ENCODE peak calls at places on chromosome 3, in seven cellular contexts. A is nephron progenitor cell, I is astrocyte of the spinal cord, W is cardiac fibroblast, P is AG09309, F is upper lobe of left lung, C is HFF-Myc. H is an unnamed sample.

GRCh38 chr3:45020534-45020933 is 5.6 kb upstream of the CLEC3B start:
- DNase-seq in A (no peak), I (no peak), W (no peak), P (no peak), F (no peak), C (no peak), H (no peak)

GRCh38 chr3:174937488-174937887 is 78.4 kb downstream of the NAALADL2 start:
- DNase-seq in A (no peak), I (peak; percentile 48), W (no peak), P (peak; percentile 55), F (no peak), C (no peak), H (no peak)

GRCh38 chr3:49172616-49173041 is 1.2 kb downstream of the KLHDC8B start:
- DNase-seq in A (no peak), I (no peak), W (no peak), P (no peak), F (peak; percentile 76), C (no peak), H (no peak)

GRCh38 chr3:34212671-34213070 is 414.2 kb downstream of the PDCD6IP start:
- DNase-seq in A (no peak), I (peak; percentile 69), W (peak; percentile 52), P (peak; percentile 8), F (no peak), C (no peak), H (no peak)

GRCh38 chr3:172517859-172518466 is 5.3 kb downstream of the TNFSF10 start:
- DNase-seq in A (no peak), I (no peak), W (no peak), P (no peak), F (no peak), C (no peak), H (no peak)

GRCh38 chr3:106359692-106360091 is 490.9 kb upstream of the CBLB start:
- DNase-seq in A (no peak), I (no peak), W (no peak), P (no peak), F (no peak), C (no peak), H (no peak)

GRCh38 chr3:71191031-71191482 is 392.5 kb downstream of the FOXP1 start:
- DNase-seq in A (no peak), I (no peak), W (no peak), P (no peak), F (no peak), C (no peak), H (no peak)

GRCh38 chr3:52247455-52248164 is 2.1 kb downstream of the PPM1M start:
- DNase-seq in A (no peak), I (no peak), W (no peak), P (no peak), F (no peak), C (no peak), H (no peak)

GRCh38 chr3:146523536-146523935 is 20.9 kb downstream of the PLSCR1 start:
- DNase-seq in A (no peak), I (no peak), W (no peak), P (no peak), F (no peak), C (no peak), H (no peak)

GRCh38 chr3:105598047-105598796 is 231.5 kb downstream of the ALCAM start:
- DNase-seq in A (no peak), I (peak; percentile 91), W (peak; percentile 93), P (peak; percentile 77), F (no peak), C (peak; percentile 70), H (no peak)

GRCh38 chr3:150488867-150489266 is 57.4 kb downstream of the SERP1 start:
- DNase-seq in A (no peak), I (no peak), W (no peak), P (no peak), F (no peak), C (no peak), H (no peak)

GRCh38 chr3:122907471-122907870 is 112.6 kb downstream of the SLC49A4 start:
- DNase-seq in A (no peak), I (no peak), W (no peak), P (no peak), F (no peak), C (no peak), H (no peak)

GRCh38 chr3:114121996-114122709 is 56.7 kb downstream of the DRD3 start:
- DNase-seq in A (no peak), I (peak; percentile 70), W (peak; percentile 77), P (no peak), F (no peak), C (no peak), H (no peak)

GRCh38 chr3:63753567-63753966 is 65.5 kb upstream of the C3orf49 start:
- DNase-seq in A (peak; percentile 19), I (peak; percentile 32), W (peak; percentile 21), P (no peak), F (no peak), C (no peak), H (no peak)

GRCh38 chr3:2250783-2251182 is 152.1 kb downstream of the CNTN4 start:
- DNase-seq in A (no peak), I (no peak), W (no peak), P (no peak), F (no peak), C (no peak), H (no peak)

GRCh38 chr3:39445927-39446326 is 21.6 kb upstream of the MOBP start:
- DNase-seq in A (no peak), I (no peak), W (no peak), P (no peak), F (no peak), C (no peak), H (no peak)

GRCh38 chr3:134250717-134251220 is at the start of gene RYK:
- DNase-seq in A (peak; percentile 84), I (peak; percentile 74), W (peak; percentile 76), P (no peak), F (peak; percentile 97), C (no peak), H (peak; percentile 58)

GRCh38 chr3:134251731-134252391 is 1.2 kb upstream of the RYK start:
- DNase-seq in A (peak; percentile 12), I (no peak), W (peak; percentile 38), P (no peak), F (peak; percentile 75), C (no peak), H (no peak)

GRCh38 chr3:134252766-134253165 is 2.1 kb upstream of the RYK start:
- DNase-seq in A (no peak), I (no peak), W (no peak), P (no peak), F (no peak), C (no peak), H (no peak)

GRCh38 chr3:134249935-134250716 is 533 bp downstream of the RYK start:
- DNase-seq in A (peak; percentile 78), I (peak; percentile 25), W (peak; percentile 45), P (no peak), F (peak; percentile 94), C (no peak), H (no peak)

GRCh38 chr3:134249442-134249841 is 1.2 kb downstream of the RYK start:
- DNase-seq in A (no peak), I (peak; percentile 22), W (no peak), P (no peak), F (no peak), C (no peak), H (no peak)
- TF ChIP-seq CTCF in A (no peak), I (no peak), W (no peak), P (no peak), F (no peak), C (no peak), H (no peak)

DNA sequence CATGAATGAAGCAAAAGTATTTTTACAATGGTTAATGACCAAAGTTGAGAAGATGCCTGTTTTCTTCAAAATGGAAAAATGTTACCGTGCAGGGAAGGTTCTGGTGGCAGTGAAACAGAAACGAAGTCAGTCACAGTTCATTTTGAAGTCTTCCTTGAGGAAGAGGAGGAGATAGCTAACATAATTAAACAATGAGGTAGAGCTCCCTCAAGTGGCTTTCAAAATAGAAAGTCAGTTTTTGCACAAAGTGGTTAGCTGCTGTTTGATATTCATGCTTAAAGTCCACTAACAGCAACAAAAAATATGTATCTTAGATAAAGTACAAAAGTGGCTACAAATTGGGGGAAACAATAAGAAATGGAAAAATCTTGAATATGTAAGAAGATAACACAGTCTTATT is 87.3 kb downstream of the TFG start:
- DNase-seq in A (no peak), I (peak; percentile 53), W (peak; percentile 56), P (no peak), F (no peak), C (no peak), H (no peak)
- TF ChIP-seq CTCF in A (no peak), I (peak; percentile 42), W (peak; percentile 20), P (peak; percentile 41), F (no peak), C (peak; percentile 30), H (no peak)

DNA sequence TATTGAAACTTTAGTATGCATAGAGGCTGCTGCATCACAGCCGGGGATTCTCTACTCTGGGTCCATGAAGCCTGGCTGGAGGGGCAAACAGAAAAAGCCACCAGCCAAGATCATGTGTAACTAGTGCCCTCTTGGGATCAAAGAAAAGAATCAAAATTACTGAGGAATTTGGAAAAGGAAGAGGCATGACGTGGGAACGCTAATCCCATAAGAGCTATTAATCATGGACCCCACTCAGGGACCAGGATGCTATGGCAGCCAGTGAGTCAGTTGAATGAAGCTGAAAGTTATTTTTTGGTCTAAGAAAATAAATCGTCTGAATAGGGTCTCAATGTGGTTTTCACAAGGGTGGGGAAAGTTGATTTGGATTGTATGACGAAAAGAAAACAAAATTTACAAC is 1165.1 kb downstream of the ROBO2 start:
- DNase-seq in A (peak; percentile 34), I (peak; percentile 81), W (peak; percentile 43), P (peak; percentile 42), F (no peak), C (peak; percentile 58), H (no peak)
- TF ChIP-seq CTCF in A (peak; percentile 36), I (peak; percentile 17), W (no peak), P (peak; percentile 28), F (no peak), C (no peak), H (no peak)

GRCh38 chr3:179653106-179653776 is 401 bp downstream of the USP13 start:
- DNase-seq in A (peak; percentile 73), I (peak; percentile 83), W (peak; percentile 87), P (peak; percentile 52), F (peak; percentile 93), C (peak; percentile 42), H (peak; percentile 48)
- TF ChIP-seq CTCF in A (no peak), I (peak; percentile 21), W (no peak), P (peak; percentile 1), F (peak; percentile 23), C (no peak), H (no peak)